ENCODE peak calls at places on chromosomes 1 and 21, in six cellular contexts. U is GM23338, Z is GM12878, K is SK-N-SH, R is HL-60, T is HCT116. M is an unnamed sample.

GRCh38 chr1:201463071-201463552 is 5.9 kb downstream of the PHLDA3 start:
- DNase-seq in Z (no peak), T (no peak), U (peak; percentile 54), R (no peak), K (peak; percentile 51), M (no peak)

GRCh38 chr1:181104790-181105133 is 16.3 kb downstream of the IER5 start:
- DNase-seq in T (no peak), U (peak; percentile 86), Z (no peak), R (no peak), K (no peak), M (no peak)

GRCh38 chr1:9689971-9690381 is 38.4 kb downstream of the PIK3CD start:
- DNase-seq in R (no peak), K (peak; percentile 45), U (peak; percentile 80), T (no peak), Z (no peak), M (no peak)

GRCh38 chr1:206960676-206961386 is 9.4 kb downstream of the FCAMR start:
- DNase-seq in Z (no peak), R (no peak), K (no peak), T (no peak), U (no peak), M (no peak)

GRCh38 chr1:219298581-219299148 is 125.0 kb downstream of the LYPLAL1 start:
- DNase-seq in Z (no peak), U (no peak), K (no peak), R (no peak), T (no peak), M (no peak)

GRCh38 chr1:41447995-41448770 is 36.3 kb downstream of the EDN2 start:
- DNase-seq in R (no peak), K (no peak), U (no peak), Z (no peak), T (no peak), M (no peak)

GRCh38 chr1:195591917-195592672 is 1016.1 kb downstream of the KCNT2 start:
- DNase-seq in K (no peak), U (no peak), T (peak; percentile 65), Z (no peak), R (no peak), M (peak; percentile 22)

GRCh38 chr1:234913771-234914170 is 214.9 kb downstream of the TOMM20 start:
- DNase-seq in K (no peak), R (no peak), Z (no peak), U (peak; percentile 28), T (no peak), M (no peak)

GRCh38 chr1:66553846-66554245 is 19.9 kb downstream of the SGIP1 start:
- DNase-seq in R (no peak), U (no peak), K (no peak), Z (no peak), T (no peak), M (no peak)

GRCh38 chr1:242847390-242847993 is 323.0 kb upstream of the PLD5 start:
- DNase-seq in T (no peak), Z (no peak), R (no peak), U (peak; percentile 63), K (no peak), M (no peak)

GRCh38 chr1:152130186-152130585 is 14.9 kb upstream of the TCHH start:
- DNase-seq in T (no peak), U (no peak), Z (no peak), K (no peak), R (no peak), M (no peak)

GRCh38 chr1:169889871-169890270 is 3.8 kb downstream of the SCYL3 start:
- DNase-seq in Z (no peak), R (no peak), U (no peak), K (no peak), T (no peak), M (no peak)

GRCh38 chr1:94285026-94285654 is 47.8 kb upstream of the ARHGAP29 start:
- DNase-seq in Z (no peak), T (no peak), U (no peak), K (no peak), R (no peak), M (no peak)

GRCh38 chr1:150009604-150010387 is 730 bp downstream of the OTUD7B start:
- DNase-seq in U (peak; percentile 66), Z (no peak), R (no peak), K (peak; percentile 38), T (no peak), M (peak; percentile 17)

GRCh38 chr1:18299441-18300338 is 181.0 kb upstream of the KLHDC7A start:
- DNase-seq in R (no peak), U (peak; percentile 88), Z (no peak), K (peak; percentile 73), T (peak; percentile 10), M (peak; percentile 2)

GRCh38 chr1:22702671-22703070 is 8.0 kb upstream of the EPHB2 start:
- DNase-seq in K (no peak), T (no peak), R (no peak), Z (no peak), U (no peak), M (no peak)

GRCh38 chr1:67524143-67525052 is 94.2 kb upstream of the SERBP1 start:
- DNase-seq in T (peak; percentile 10), U (peak; percentile 45), R (no peak), Z (no peak), K (no peak), M (no peak)

GRCh38 chr1:163307479-163308171 is 14.1 kb upstream of the NUF2 start:
- DNase-seq in K (no peak), T (no peak), Z (no peak), R (no peak), U (no peak), M (no peak)

GRCh38 chr1:245198755-245199516 is 44.2 kb downstream of the KIF26B start:
- DNase-seq in Z (no peak), R (no peak), T (no peak), U (no peak), K (no peak), M (no peak)

GRCh38 chr1:36134031-36134430 is 9.0 kb upstream of the COL8A2 start:
- DNase-seq in R (no peak), T (no peak), Z (no peak), K (peak; percentile 20), U (no peak), M (no peak)
- TF ChIP-seq REST in R (no peak), T (no peak), Z (no peak), K (no peak), U (no peak), M (no peak)

GRCh38 chr21:44540741-44541288 is 820 bp upstream of the KRTAP10-1 start:
- DNase-seq in K (no peak), R (no peak), U (no peak), Z (no peak), T (no peak), M (no peak)

GRCh38 chr21:44544566-44544965 is 4.6 kb upstream of the KRTAP10-1 start:
- DNase-seq in T (no peak), U (no peak), K (no peak), Z (no peak), R (no peak), M (no peak)

GRCh38 chr21:44539991-44540666 is at the start of gene KRTAP10-1:
- DNase-seq in R (no peak), T (no peak), Z (no peak), U (no peak), K (no peak), M (no peak)

GRCh38 chr21:44539031-44539430 is 964 bp downstream of the KRTAP10-1 start:
- DNase-seq in U (no peak), R (no peak), T (no peak), Z (no peak), K (no peak), M (no peak)

DNA sequence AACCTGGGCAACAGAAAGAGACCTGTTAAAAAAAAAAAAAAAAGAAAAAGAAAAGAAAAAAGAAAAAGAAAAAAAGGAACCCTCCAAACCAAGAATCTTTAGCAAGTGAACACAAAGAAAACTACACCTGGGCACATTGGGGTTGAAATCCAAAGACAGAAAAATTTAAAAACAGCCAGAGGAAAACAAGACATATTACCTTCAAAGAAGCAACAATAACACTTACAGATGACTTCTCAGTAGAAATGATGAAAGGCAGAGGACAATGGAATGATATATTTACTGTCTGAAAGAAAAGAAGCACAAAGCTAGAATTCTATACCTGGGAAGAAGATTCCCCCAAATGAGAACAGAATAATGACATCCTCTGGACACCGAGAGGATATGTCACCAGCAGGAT is 2.7 kb upstream of the KRTAP10-1 start:
- DNase-seq in R (no peak), K (no peak), T (peak; percentile 3), Z (no peak), U (no peak), M (no peak)
- H3K27me3 ChIP-seq in R (peaks cover 3% of the 10 kb centered on the region), K (peaks cover 14% of the 10 kb centered on the region), T (no peaks in the 10 kb centered on the region), Z (no peaks in the 10 kb centered on the region), U (no peaks in the 10 kb centered on the region), M (no peaks in the 10 kb centered on the region)

GRCh38 chr1:236979149-236979890 is 24.9 kb downstream of the MT1HL1 start:
- DNase-seq in U (no peak), T (no peak), R (no peak), K (no peak), Z (no peak), M (no peak)

GRCh38 chr1:236980673-236981072 is 23.6 kb downstream of the MT1HL1 start:
- DNase-seq in Z (no peak), U (no peak), T (no peak), K (no peak), R (no peak), M (no peak)

GRCh38 chr1:236975461-236975860 is 28.8 kb downstream of the MT1HL1 start:
- DNase-seq in U (no peak), T (no peak), K (no peak), Z (no peak), R (no peak), M (no peak)

GRCh38 chr1:236982380-236982779 is 21.9 kb downstream of the MT1HL1 start:
- DNase-seq in R (no peak), Z (no peak), K (no peak), U (no peak), T (no peak), M (no peak)

GRCh38 chr1:236978740-236979139 is 25.5 kb downstream of the MT1HL1 start:
- DNase-seq in K (no peak), R (no peak), T (no peak), U (no peak), Z (no peak), M (no peak)
- TF ChIP-seq REST in K (no peak), R (no peak), T (no peak), U (no peak), Z (no peak), M (no peak)

GRCh38 chr21:42364304-42364865 is 1.9 kb downstream of the TFF1 start:
- DNase-seq in Z (no peak), R (no peak), T (no peak), U (no peak), K (no peak), M (no peak)
- H3K27me3 ChIP-seq in Z (no peaks in the 10 kb centered on the region), R (peaks cover 3% of the 10 kb centered on the region), T (no peaks in the 10 kb centered on the region), U (no peaks in the 10 kb centered on the region), K (no peaks in the 10 kb centered on the region), M (no peaks in the 10 kb centered on the region)

GRCh38 chr1:92538413-92539061 is 51.8 kb upstream of the GFI1 start:
- DNase-seq in R (no peak), U (no peak), K (no peak), Z (peak; percentile 51), T (no peak), M (no peak)
- TF ChIP-seq REST in R (no peak), U (no peak), K (no peak), Z (no peak), T (no peak), M (no peak)